ENCODE peak calls at places on chromosomes 4 and X, in nine cellular contexts. Q is cardiac fibroblast, D is fibroblast of lung, P is epithelial cell of esophagus, Y is fibroblast of mammary gland, J is right atrium auricular region, U is AG04449, O is Panc1, C is GM23338. H is an unnamed sample.

GRCh38 chrX:151359931-151360871 is 36.8 kb upstream of the VMA21 start:
- DNase-seq in Q (peak; percentile 5), D (peak; percentile 1), P (peak; percentile 15), Y (no peak), J (no peak), U (no peak), O (no peak), C (peak; percentile 58), H (no peak)

GRCh38 chr4:121633642-121634041 is 63.1 kb downstream of the ANXA5 start:
- DNase-seq in Q (no peak), D (no peak), P (no peak), Y (no peak), J (no peak), U (no peak), O (no peak), C (peak; percentile 44), H (no peak)

GRCh38 chrX:153471663-153472280 is 1.4 kb upstream of the HAUS7 start:
- DNase-seq in Q (no peak), D (no peak), P (no peak), Y (no peak), J (no peak), U (no peak), O (no peak), C (no peak), H (no peak)

GRCh38 chrX:39688219-39688575 is 409.6 kb downstream of the BCOR start:
- DNase-seq in Q (no peak), D (no peak), P (no peak), Y (no peak), J (no peak), U (no peak), O (no peak), C (no peak), H (no peak)

GRCh38 chr4:167233523-167234387 is 539 bp downstream of the SPOCK3 start:
- DNase-seq in Q (peak; percentile 6), D (peak; percentile 3), P (peak; percentile 54), Y (peak; percentile 4), J (no peak), U (no peak), O (no peak), C (peak; percentile 41), H (no peak)

GRCh38 chrX:586351-586750 is 44.2 kb upstream of the SHOX start:
- DNase-seq in Q (no peak), D (no peak), P (no peak), Y (no peak), J (no peak), U (no peak), O (no peak), C (no peak), H (no peak)

GRCh38 chrX:13165747-13166146 is 121.3 kb upstream of the FAM9C start:
- DNase-seq in Q (no peak), D (no peak), P (no peak), Y (no peak), J (no peak), U (no peak), O (no peak), C (peak; percentile 15), H (no peak)

GRCh38 chrX:119726900-119727555 is 31.4 kb upstream of the SOWAHD start:
- DNase-seq in Q (no peak), D (no peak), P (peak; percentile 8), Y (peak; percentile 14), J (no peak), U (no peak), O (no peak), C (no peak), H (no peak)

GRCh38 chr4:23889814-23890269 is at the start of gene PPARGC1A:
- DNase-seq in Q (peak; percentile 19), D (peak; percentile 77), P (peak; percentile 40), Y (peak; percentile 62), J (peak; percentile 74), U (no peak), O (no peak), C (peak; percentile 27), H (no peak)

GRCh38 chrX:10537308-10537707 is 83.1 kb downstream of the MID1 start:
- DNase-seq in Q (no peak), D (no peak), P (no peak), Y (no peak), J (no peak), U (no peak), O (no peak), C (no peak), H (no peak)

GRCh38 chr4:112290341-112290740 is 4.6 kb upstream of the TIFA start:
- DNase-seq in Q (no peak), D (no peak), P (no peak), Y (no peak), J (no peak), U (no peak), O (no peak), C (no peak), H (no peak)

GRCh38 chrX:362937-363620 is 23.6 kb downstream of the PPP2R3B start:
- DNase-seq in Q (no peak), D (no peak), P (no peak), Y (no peak), J (no peak), U (no peak), O (no peak), C (no peak), H (no peak)

GRCh38 chrX:368811-369562 is 17.7 kb downstream of the PPP2R3B start:
- DNase-seq in Q (peak; percentile 29), D (no peak), P (no peak), Y (peak; percentile 27), J (no peak), U (peak; percentile 9), O (no peak), C (peak; percentile 53), H (no peak)

GRCh38 chr4:88196523-88197185 is 38.2 kb upstream of the ABCG2 start:
- DNase-seq in Q (no peak), D (no peak), P (no peak), Y (no peak), J (no peak), U (no peak), O (no peak), C (no peak), H (no peak)

GRCh38 chrX:9785944-9786741 is at the start of gene SHROOM2:
- DNase-seq in Q (no peak), D (no peak), P (peak; percentile 7), Y (no peak), J (no peak), U (no peak), O (no peak), C (peak; percentile 52), H (no peak)

GRCh38 chr4:22190855-22191254 is 242.3 kb upstream of the KCNIP4 start:
- DNase-seq in Q (peak; percentile 67), D (peak; percentile 72), P (peak; percentile 69), Y (peak; percentile 93), J (no peak), U (peak; percentile 45), O (no peak), C (no peak), H (peak; percentile 79)

GRCh38 chr4:10490996-10491395 is 33.8 kb upstream of the ZNF518B start:
- DNase-seq in Q (no peak), D (no peak), P (no peak), Y (no peak), J (no peak), U (no peak), O (no peak), C (no peak), H (no peak)

GRCh38 chrX:145068450-145068849 is 178.9 kb upstream of the SPANXN1 start:
- DNase-seq in Q (no peak), D (no peak), P (no peak), Y (no peak), J (no peak), U (no peak), O (no peak), C (no peak), H (no peak)

GRCh38 chrX:46694549-46694948 is 64.4 kb downstream of the SLC9A7 start:
- DNase-seq in Q (no peak), D (no peak), P (no peak), Y (peak; percentile 17), J (no peak), U (no peak), O (no peak), C (no peak), H (no peak)

GRCh38 chr4:138669479-138670165 is 346.0 kb upstream of the NOCT start:
- DNase-seq in Q (peak; percentile 69), D (peak; percentile 59), P (peak; percentile 42), Y (peak; percentile 84), J (no peak), U (peak; percentile 28), O (no peak), C (no peak), H (no peak)

GRCh38 chr4:184096561-184097239 is 121.0 kb downstream of the ENPP6 start:
- DNase-seq in Q (no peak), D (peak; percentile 84), P (no peak), Y (peak; percentile 75), J (no peak), U (no peak), O (no peak), C (no peak), H (no peak)
- TF ChIP-seq CTCF in Q (no peak), D (no peak), P (no peak), Y (no peak), J (no peak), U (no peak), O (no peak), C (no peak), H (no peak)

GRCh38 chrX:50779694-50780093 is 34.3 kb downstream of the SHROOM4 start:
- DNase-seq in Q (peak; percentile 50), D (no peak), P (no peak), Y (no peak), J (no peak), U (no peak), O (no peak), C (no peak), H (no peak)
- H3K4me3 ChIP-seq in Q (no peak overlapping the region), D (no peak overlapping the region), P (no peak overlapping the region), Y (no peak overlapping the region), J (no peak overlapping the region), U (no peak overlapping the region), O (no peak overlapping the region), C (no peak overlapping the region), H (no peak overlapping the region)

DNA sequence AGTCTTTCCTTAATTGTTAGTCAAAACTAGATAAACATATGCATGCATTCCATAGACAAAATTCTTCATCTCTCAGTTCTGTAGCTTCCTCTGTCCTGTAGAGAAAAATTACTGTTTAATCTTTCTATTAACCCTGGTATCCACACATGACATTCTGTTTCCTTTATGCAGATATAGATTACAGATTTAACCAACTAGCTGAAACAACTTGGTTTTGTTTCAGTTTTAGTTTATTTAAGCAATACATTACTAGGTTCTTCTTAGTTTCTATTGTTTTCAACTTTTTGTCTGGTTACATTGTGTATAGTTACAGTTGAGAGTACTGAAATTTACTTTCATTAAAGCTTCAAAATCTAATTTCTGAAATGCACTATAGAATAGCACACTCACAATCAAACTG is 933.9 kb upstream of the EPHA5 start:
- DNase-seq in Q (no peak), D (no peak), P (no peak), Y (no peak), J (no peak), U (no peak), O (no peak), C (no peak), H (no peak)
- TF ChIP-seq CTCF in Q (no peak), D (no peak), P (no peak), Y (no peak), J (no peak), U (no peak), O (no peak), C (no peak), H (no peak)

DNA sequence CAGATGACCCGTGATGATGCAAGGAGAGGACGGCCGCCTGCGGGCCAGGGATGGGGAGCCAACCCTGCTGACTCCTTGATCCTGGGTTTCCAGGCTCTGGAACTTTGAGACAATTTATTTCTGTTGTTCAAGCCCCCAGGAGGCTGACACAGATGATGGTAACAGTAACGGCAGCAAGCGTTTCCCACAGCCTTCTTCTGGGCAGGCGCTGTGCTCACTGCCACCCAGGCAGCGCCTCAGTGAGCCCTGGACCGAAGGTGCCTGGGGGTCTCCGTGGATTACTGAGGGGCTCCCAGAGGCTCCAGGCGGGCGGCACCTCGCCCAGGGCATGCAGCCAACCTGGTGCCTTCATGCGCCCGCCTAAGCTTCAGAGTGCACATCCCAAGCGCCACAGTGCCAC is 103.9 kb upstream of the AFAP1 start:
- DNase-seq in Q (no peak), D (no peak), P (no peak), Y (no peak), J (no peak), U (no peak), O (no peak), C (no peak), H (no peak)
- H3K4me3 ChIP-seq in Q (no peak overlapping the region), D (no peak overlapping the region), P (no peak overlapping the region), Y (no peak overlapping the region), J (no peak overlapping the region), U (no peak overlapping the region), O (no peak overlapping the region), C (no peak overlapping the region), H (no peak overlapping the region)